ENCODE peak calls at places on chromosomes 11 and 22, in nine cellular contexts. One of them, this sample, is unnamed.

GRCh38 chr11:2416765-2417164 is 16.2 kb downstream of the TSSC4 start:
- DNase-seq in WTC11: no peak
- DNase-seq in HL-60: no peak
- DNase-seq in tibial nerve: no peak
- DNase-seq in choroid plexus epithelial cell: no peak
- DNase-seq in cardiac muscle cell: no peak
- DNase-seq in IMR-90: no peak
- DNase-seq in fibroblast of mammary gland: no peak
- DNase-seq in GM12865: no peak
- DNase-seq in this sample: no peak

GRCh38 chr22:36816338-36816634 is 549 bp downstream of the PVALB start:
- DNase-seq in IMR-90: no peak
- DNase-seq in choroid plexus epithelial cell: no peak
- DNase-seq in WTC11: peak
- DNase-seq in HL-60: no peak
- DNase-seq in cardiac muscle cell: no peak
- DNase-seq in GM12865: no peak
- DNase-seq in tibial nerve: no peak
- DNase-seq in fibroblast of mammary gland: no peak
- DNase-seq in this sample: no peak

GRCh38 chr11:73869234-73869949 is 7.3 kb downstream of the COA4 start:
- DNase-seq in fibroblast of mammary gland: peak
- DNase-seq in cardiac muscle cell: no peak
- DNase-seq in choroid plexus epithelial cell: peak
- DNase-seq in WTC11: no peak
- DNase-seq in HL-60: no peak
- DNase-seq in IMR-90: peak
- DNase-seq in tibial nerve: no peak
- DNase-seq in GM12865: no peak
- DNase-seq in this sample: no peak

GRCh38 chr11:102361100-102362021 is 14.3 kb downstream of the BIRC2 start:
- DNase-seq in cardiac muscle cell: no peak
- DNase-seq in GM12865: peak
- DNase-seq in choroid plexus epithelial cell: peak
- DNase-seq in WTC11: no peak
- DNase-seq in fibroblast of mammary gland: peak
- DNase-seq in IMR-90: peak
- DNase-seq in HL-60: no peak
- DNase-seq in tibial nerve: no peak
- DNase-seq in this sample: no peak

GRCh38 chr22:44025171-44026065 is 1.3 kb downstream of the PARVB start:
- DNase-seq in tibial nerve: peak
- DNase-seq in fibroblast of mammary gland: no peak
- DNase-seq in GM12865: peak
- DNase-seq in HL-60: peak
- DNase-seq in IMR-90: no peak
- DNase-seq in cardiac muscle cell: no peak
- DNase-seq in WTC11: no peak
- DNase-seq in choroid plexus epithelial cell: no peak
- DNase-seq in this sample: peak

GRCh38 chr11:33368931-33369330 is 111.8 kb downstream of the HIPK3 start:
- DNase-seq in IMR-90: no peak
- DNase-seq in cardiac muscle cell: no peak
- DNase-seq in HL-60: no peak
- DNase-seq in fibroblast of mammary gland: no peak
- DNase-seq in WTC11: no peak
- DNase-seq in choroid plexus epithelial cell: no peak
- DNase-seq in GM12865: no peak
- DNase-seq in tibial nerve: no peak
- DNase-seq in this sample: no peak

GRCh38 chr11:113904379-113905101 is at the start of gene HTR3B:
- DNase-seq in GM12865: no peak
- DNase-seq in WTC11: no peak
- DNase-seq in cardiac muscle cell: no peak
- DNase-seq in HL-60: no peak
- DNase-seq in fibroblast of mammary gland: no peak
- DNase-seq in choroid plexus epithelial cell: no peak
- DNase-seq in tibial nerve: no peak
- DNase-seq in IMR-90: no peak
- DNase-seq in this sample: no peak

GRCh38 chr11:82631722-82632630 is 101.7 kb downstream of the FAM181B start:
- DNase-seq in cardiac muscle cell: no peak
- DNase-seq in GM12865: peak
- DNase-seq in tibial nerve: no peak
- DNase-seq in choroid plexus epithelial cell: no peak
- DNase-seq in WTC11: no peak
- DNase-seq in HL-60: no peak
- DNase-seq in IMR-90: peak
- DNase-seq in fibroblast of mammary gland: peak
- DNase-seq in this sample: peak

GRCh38 chr11:115623021-115623451 is 118.8 kb upstream of the CADM1 start:
- DNase-seq in WTC11: no peak
- DNase-seq in IMR-90: peak
- DNase-seq in cardiac muscle cell: peak
- DNase-seq in choroid plexus epithelial cell: peak
- DNase-seq in fibroblast of mammary gland: peak
- DNase-seq in GM12865: no peak
- DNase-seq in tibial nerve: peak
- DNase-seq in HL-60: no peak
- DNase-seq in this sample: no peak

DNA sequence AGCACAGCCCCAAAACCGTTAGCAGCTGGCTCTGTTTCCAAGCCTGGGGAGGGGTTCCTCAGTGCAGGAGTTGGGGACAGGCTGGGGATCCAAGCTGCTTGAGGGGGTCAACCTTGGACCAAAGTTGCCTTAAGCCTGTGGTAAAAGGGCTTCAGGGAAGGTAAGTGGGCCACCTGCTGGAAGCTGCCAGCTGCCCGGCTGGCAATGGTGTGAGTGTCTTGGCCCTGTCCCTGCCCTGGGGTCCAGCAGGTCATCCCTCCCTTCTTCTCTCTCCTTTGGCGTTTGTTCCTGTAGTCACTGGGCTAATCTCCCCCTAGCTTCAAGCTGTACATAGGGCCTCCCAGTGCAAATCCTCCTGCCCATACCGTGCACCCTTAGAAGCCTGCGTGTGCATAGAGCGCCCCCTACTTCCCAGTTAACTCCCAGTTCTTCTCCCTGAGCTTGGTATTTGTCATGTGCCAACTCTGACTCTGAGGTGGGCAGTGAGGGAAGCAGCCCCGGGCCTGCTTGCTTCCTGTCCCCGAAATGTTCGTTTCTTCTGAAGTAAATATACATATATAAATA is 4.4 kb downstream of the TMEM258 start:
- DNase-seq in choroid plexus epithelial cell: peak
- DNase-seq in fibroblast of mammary gland: peak
- DNase-seq in IMR-90: peak
- DNase-seq in WTC11: peak
- DNase-seq in HL-60: no peak
- DNase-seq in cardiac muscle cell: peak
- DNase-seq in tibial nerve: no peak
- DNase-seq in GM12865: peak
- DNase-seq in this sample: peak
- TF ChIP-seq CTCF in choroid plexus epithelial cell: peak
- TF ChIP-seq CTCF in fibroblast of mammary gland: peak
- TF ChIP-seq CTCF in IMR-90: peak
- TF ChIP-seq CTCF in WTC11: peak
- TF ChIP-seq CTCF in HL-60: peak
- TF ChIP-seq CTCF in cardiac muscle cell: peak
- TF ChIP-seq CTCF in tibial nerve: peak
- TF ChIP-seq CTCF in GM12865: peak
- TF ChIP-seq CTCF in this sample: peak

DNA sequence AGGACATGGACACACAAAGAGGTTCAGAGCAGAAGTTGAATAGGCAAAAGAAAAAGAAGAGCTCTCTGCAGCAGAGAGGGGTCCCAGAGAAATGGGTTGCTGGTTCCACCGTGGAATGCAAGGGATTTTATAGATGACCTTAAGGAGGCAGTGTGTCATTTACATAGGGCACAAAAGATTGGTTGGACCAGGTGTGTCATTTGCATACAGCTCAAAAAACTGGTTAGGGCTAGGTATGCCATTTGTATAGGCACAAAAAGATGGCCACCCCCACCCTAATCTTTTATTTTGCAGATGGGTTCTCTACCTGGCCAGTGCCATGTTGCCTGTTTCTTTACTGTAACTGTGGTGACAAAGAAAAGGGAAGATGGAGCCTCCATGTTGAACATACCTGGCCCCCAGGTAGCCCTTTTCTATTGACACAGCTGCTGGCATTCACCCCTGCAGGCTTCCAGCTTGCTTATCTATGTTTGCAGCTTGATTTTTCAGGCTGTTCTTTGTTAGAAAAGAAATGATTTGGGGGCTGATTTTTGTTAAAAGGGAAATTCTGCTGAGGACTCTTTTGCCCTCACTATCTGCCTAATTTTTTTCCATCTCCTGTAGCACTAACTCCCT is 3.1 kb upstream of the CAVIN3 start:
- DNase-seq in fibroblast of mammary gland: no peak
- DNase-seq in HL-60: no peak
- DNase-seq in WTC11: peak
- DNase-seq in IMR-90: no peak
- DNase-seq in tibial nerve: no peak
- DNase-seq in GM12865: no peak
- DNase-seq in choroid plexus epithelial cell: no peak
- DNase-seq in cardiac muscle cell: no peak
- DNase-seq in this sample: no peak
- TF ChIP-seq CTCF in fibroblast of mammary gland: no peak
- TF ChIP-seq CTCF in HL-60: no peak
- TF ChIP-seq CTCF in WTC11: no peak
- TF ChIP-seq CTCF in IMR-90: no peak
- TF ChIP-seq CTCF in tibial nerve: no peak
- TF ChIP-seq CTCF in GM12865: no peak
- TF ChIP-seq CTCF in choroid plexus epithelial cell: no peak
- TF ChIP-seq CTCF in cardiac muscle cell: no peak
- TF ChIP-seq CTCF in this sample: no peak

GRCh38 chr22:32426881-32427280 is 14.8 kb upstream of the RTCB start:
- DNase-seq in WTC11: no peak
- DNase-seq in cardiac muscle cell: no peak
- DNase-seq in GM12865: no peak
- DNase-seq in tibial nerve: no peak
- DNase-seq in fibroblast of mammary gland: no peak
- DNase-seq in IMR-90: no peak
- DNase-seq in HL-60: no peak
- DNase-seq in choroid plexus epithelial cell: no peak
- DNase-seq in this sample: no peak
- TF ChIP-seq CTCF in WTC11: no peak
- TF ChIP-seq CTCF in cardiac muscle cell: no peak
- TF ChIP-seq CTCF in GM12865: no peak
- TF ChIP-seq CTCF in tibial nerve: no peak
- TF ChIP-seq CTCF in fibroblast of mammary gland: no peak
- TF ChIP-seq CTCF in IMR-90: no peak
- TF ChIP-seq CTCF in HL-60: no peak
- TF ChIP-seq CTCF in choroid plexus epithelial cell: no peak
- TF ChIP-seq CTCF in this sample: no peak

DNA sequence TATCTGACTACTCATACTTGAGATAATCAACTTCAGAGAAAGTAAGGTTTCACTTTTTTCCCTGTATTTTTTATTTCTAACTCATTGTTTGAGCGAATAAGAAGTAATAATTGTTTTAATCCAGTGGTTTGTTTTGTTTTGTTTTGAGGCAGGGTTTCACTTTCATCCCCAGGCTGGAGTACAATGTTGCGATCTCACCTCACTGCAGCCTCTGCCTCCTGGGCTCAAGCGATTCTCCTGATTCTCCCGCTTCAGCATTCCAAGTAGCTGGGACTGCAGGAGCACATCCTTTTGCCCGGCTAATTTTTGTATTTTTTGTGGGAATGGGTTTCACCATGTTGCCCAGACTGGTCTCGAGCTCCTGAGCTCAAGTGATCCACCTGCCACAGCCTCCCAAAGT is 8.6 kb downstream of the GTF2H1 start:
- DNase-seq in fibroblast of mammary gland: no peak
- DNase-seq in WTC11: no peak
- DNase-seq in HL-60: no peak
- DNase-seq in GM12865: peak
- DNase-seq in IMR-90: no peak
- DNase-seq in tibial nerve: no peak
- DNase-seq in choroid plexus epithelial cell: no peak
- DNase-seq in cardiac muscle cell: no peak
- DNase-seq in this sample: no peak
- TF ChIP-seq CTCF in fibroblast of mammary gland: no peak
- TF ChIP-seq CTCF in WTC11: no peak
- TF ChIP-seq CTCF in HL-60: no peak
- TF ChIP-seq CTCF in GM12865: no peak
- TF ChIP-seq CTCF in IMR-90: no peak
- TF ChIP-seq CTCF in tibial nerve: no peak
- TF ChIP-seq CTCF in choroid plexus epithelial cell: no peak
- TF ChIP-seq CTCF in cardiac muscle cell: no peak
- TF ChIP-seq CTCF in this sample: no peak

GRCh38 chr11:65003282-65003681 is 6.5 kb upstream of the BATF2 start:
- DNase-seq in cardiac muscle cell: peak
- DNase-seq in HL-60: no peak
- DNase-seq in choroid plexus epithelial cell: peak
- DNase-seq in fibroblast of mammary gland: peak
- DNase-seq in WTC11: no peak
- DNase-seq in GM12865: no peak
- DNase-seq in tibial nerve: no peak
- DNase-seq in IMR-90: peak
- DNase-seq in this sample: no peak

GRCh38 chr11:65013130-65013691 is 749 bp upstream of the ARL2 start:
- DNase-seq in HL-60: peak
- DNase-seq in IMR-90: peak
- DNase-seq in choroid plexus epithelial cell: peak
- DNase-seq in tibial nerve: peak
- DNase-seq in GM12865: peak
- DNase-seq in WTC11: peak
- DNase-seq in cardiac muscle cell: peak
- DNase-seq in fibroblast of mammary gland: peak
- DNase-seq in this sample: peak

GRCh38 chr11:65008873-65009272 is 5.1 kb upstream of the ARL2 start:
- DNase-seq in cardiac muscle cell: no peak
- DNase-seq in HL-60: no peak
- DNase-seq in IMR-90: no peak
- DNase-seq in WTC11: no peak
- DNase-seq in fibroblast of mammary gland: no peak
- DNase-seq in tibial nerve: no peak
- DNase-seq in GM12865: no peak
- DNase-seq in choroid plexus epithelial cell: no peak
- DNase-seq in this sample: no peak

GRCh38 chr11:65013692-65014145 is 241 bp upstream of the ARL2 start:
- DNase-seq in GM12865: peak
- DNase-seq in IMR-90: peak
- DNase-seq in choroid plexus epithelial cell: peak
- DNase-seq in WTC11: peak
- DNase-seq in HL-60: no peak
- DNase-seq in cardiac muscle cell: peak
- DNase-seq in fibroblast of mammary gland: peak
- DNase-seq in tibial nerve: peak
- DNase-seq in this sample: peak

DNA sequence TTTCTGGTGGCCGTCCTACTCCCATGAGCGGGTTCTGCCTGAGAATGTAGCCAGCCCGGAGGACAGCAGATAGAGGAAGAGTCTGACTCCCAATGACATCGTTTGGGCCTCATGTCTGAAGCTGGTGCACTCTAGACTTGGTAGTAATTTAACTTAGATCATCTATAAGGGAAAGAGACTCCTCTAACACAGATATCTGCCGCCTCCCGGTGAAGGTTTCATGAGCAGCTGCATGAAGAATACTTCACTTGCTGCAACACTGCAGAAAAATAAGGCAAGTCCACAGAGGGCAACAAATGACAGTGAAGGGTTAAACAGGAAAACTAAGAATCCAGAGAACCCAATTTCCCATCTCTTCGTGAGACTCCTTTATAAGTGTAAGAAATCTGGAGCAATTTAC is 5.9 kb upstream of the ARL2 start:
- DNase-seq in IMR-90: peak
- DNase-seq in fibroblast of mammary gland: no peak
- DNase-seq in HL-60: no peak
- DNase-seq in cardiac muscle cell: no peak
- DNase-seq in GM12865: no peak
- DNase-seq in WTC11: no peak
- DNase-seq in choroid plexus epithelial cell: no peak
- DNase-seq in tibial nerve: no peak
- DNase-seq in this sample: no peak
- TF ChIP-seq CTCF in IMR-90: no peak
- TF ChIP-seq CTCF in fibroblast of mammary gland: no peak
- TF ChIP-seq CTCF in HL-60: no peak
- TF ChIP-seq CTCF in cardiac muscle cell: no peak
- TF ChIP-seq CTCF in GM12865: no peak
- TF ChIP-seq CTCF in WTC11: no peak
- TF ChIP-seq CTCF in choroid plexus epithelial cell: peak
- TF ChIP-seq CTCF in tibial nerve: no peak
- TF ChIP-seq CTCF in this sample: no peak

This sample was measured in GM13977.